ENCODE peak calls at places on chromosomes 5 and 9, in seven cellular contexts. G, M, N, V, K, J and R are unnamed samples.

GRCh38 chr5:53091304-53091703 is 18.3 kb downstream of the MOCS2 start:
- DNase-seq in G (peak), M (no peak), N (no peak), V (peak), K (peak), J (peak), R (peak)

GRCh38 chr5:82586176-82586575 is 308.0 kb upstream of the RPS23 start:
- DNase-seq in G (no peak), M (no peak), N (no peak), V (no peak), K (peak), J (no peak), R (no peak)

GRCh38 chr5:126373621-126374416 is 49.4 kb upstream of the GRAMD2B start:
- DNase-seq in G (no peak), M (no peak), N (no peak), V (no peak), K (no peak), J (no peak), R (no peak)

GRCh38 chr5:128534729-128535128 is 3.3 kb downstream of the FBN2 start:
- DNase-seq in G (peak), M (no peak), N (no peak), V (no peak), K (peak), J (peak), R (peak)

GRCh38 chr5:139694556-139695182 is 46.5 kb downstream of the CXXC5 start:
- DNase-seq in G (no peak), M (no peak), N (no peak), V (no peak), K (peak), J (no peak), R (peak)

GRCh38 chr9:98038958-98039357 is 17.6 kb upstream of the NANS start:
- DNase-seq in G (no peak), M (no peak), N (no peak), V (no peak), K (no peak), J (no peak), R (no peak)

GRCh38 chr5:131525805-131526204 is 109.2 kb downstream of the RAPGEF6 start:
- DNase-seq in G (peak), M (no peak), N (no peak), V (no peak), K (no peak), J (peak), R (peak)

GRCh38 chr5:80871541-80871961 is 88.6 kb upstream of the RASGRF2 start:
- DNase-seq in G (peak), M (no peak), N (no peak), V (peak), K (peak), J (peak), R (peak)

GRCh38 chr5:25416960-25417359 is 772.2 kb upstream of the CDH10 start:
- DNase-seq in G (no peak), M (no peak), N (no peak), V (no peak), K (no peak), J (no peak), R (no peak)

GRCh38 chr5:155735388-155735787 is 591.6 kb upstream of the SGCD start:
- DNase-seq in G (no peak), M (no peak), N (no peak), V (no peak), K (no peak), J (no peak), R (no peak)

GRCh38 chr5:73395274-73395673 is 53.3 kb downstream of the FOXD1 start:
- DNase-seq in G (no peak), M (no peak), N (no peak), V (no peak), K (no peak), J (no peak), R (no peak)

GRCh38 chr5:90888511-90889324 is 330.1 kb downstream of the ADGRV1 start:
- DNase-seq in G (peak), M (no peak), N (no peak), V (peak), K (peak), J (peak), R (no peak)

GRCh38 chr9:87180361-87180760 is 233.1 kb upstream of the GAS1 start:
- DNase-seq in G (no peak), M (no peak), N (no peak), V (no peak), K (no peak), J (no peak), R (no peak)

GRCh38 chr5:18078157-18078556 is 443.9 kb downstream of the TAF11L14 start:
- DNase-seq in G (no peak), M (no peak), N (no peak), V (no peak), K (no peak), J (no peak), R (no peak)

GRCh38 chr9:8579661-8580060 is 780.1 kb upstream of the DMAC1 start:
- DNase-seq in G (peak), M (no peak), N (no peak), V (no peak), K (no peak), J (peak), R (no peak)

GRCh38 chr5:160894-161540 is 30.3 kb upstream of the LRRC14B start:
- DNase-seq in G (no peak), M (no peak), N (no peak), V (no peak), K (no peak), J (no peak), R (no peak)

GRCh38 chr5:68554566-68555279 is 339.2 kb downstream of the PIK3R1 start:
- DNase-seq in G (peak), M (peak), N (no peak), V (no peak), K (peak), J (peak), R (peak)

GRCh38 chr5:181205402-181205734 is 372 bp upstream of the TRIM7 start:
- DNase-seq in G (no peak), M (no peak), N (no peak), V (no peak), K (no peak), J (no peak), R (no peak)

GRCh38 chr5:77645158-77645994 is 6.9 kb upstream of the OTP start:
- DNase-seq in G (no peak), M (peak), N (no peak), V (peak), K (no peak), J (no peak), R (no peak)

GRCh38 chr5:92559743-92560142 is 1021.3 kb downstream of the NR2F1-AS1 start:
- DNase-seq in G (peak), M (no peak), N (no peak), V (no peak), K (peak), J (peak), R (peak)

GRCh38 chr5:101091902-101092301 is 188.8 kb upstream of the ST8SIA4 start:
- DNase-seq in G (no peak), M (no peak), N (no peak), V (no peak), K (no peak), J (no peak), R (no peak)

GRCh38 chr9:127801955-127802575 is 617 bp upstream of the FPGS start:
- DNase-seq in G (peak), M (no peak), N (no peak), V (peak), K (peak), J (peak), R (peak)

GRCh38 chr9:70389642-70390266 is 24.7 kb downstream of the KLF9 start:
- DNase-seq in G (peak), M (no peak), N (no peak), V (peak), K (peak), J (peak), R (peak)

GRCh38 chr5:56070795-56071539 is 76.2 kb upstream of the IL6ST start:
- DNase-seq in G (no peak), M (no peak), N (no peak), V (peak), K (no peak), J (peak), R (no peak)

GRCh38 chr9:106859957-106860715 is 2.8 kb upstream of the ZNF462 start:
- DNase-seq in G (peak), M (no peak), N (no peak), V (no peak), K (peak), J (no peak), R (no peak)